ENCODE peak calls at places on chromosome 9, in seven cellular contexts. Z is Calu3, T is ascending aorta, I is dorsolateral prefrontal cortex, X is cardiac fibroblast, A is OCI-LY7, R is WERI-Rb-1. N is an unnamed sample.

GRCh38 chr9:89375181-89375760 is 57.0 kb downstream of the SECISBP2 start:
- DNase-seq in Z (no peak), T (no peak), I (no peak), X (no peak), A (peak; percentile 33), R (no peak), N (no peak)

GRCh38 chr9:132864691-132865090 is 13.4 kb downstream of the AK8 start:
- DNase-seq in Z (no peak), T (no peak), I (no peak), X (no peak), A (no peak), R (no peak), N (peak; percentile 7)

GRCh38 chr9:125612616-125613015 is 94.4 kb downstream of the MAPKAP1 start:
- DNase-seq in Z (no peak), T (no peak), I (no peak), X (no peak), A (no peak), R (no peak), N (no peak)

GRCh38 chr9:88973281-88974045 is 17.8 kb upstream of the S1PR3 start:
- DNase-seq in Z (no peak), T (peak; percentile 9), I (no peak), X (no peak), A (no peak), R (no peak), N (no peak)

GRCh38 chr9:110125763-110126351 is 82.1 kb downstream of the C9orf152 start:
- DNase-seq in Z (no peak), T (no peak), I (no peak), X (no peak), A (peak; percentile 73), R (no peak), N (no peak)

GRCh38 chr9:135961811-135962695 is 880 bp upstream of the UBAC1 start:
- DNase-seq in Z (no peak), T (no peak), I (no peak), X (no peak), A (no peak), R (no peak), N (peak; percentile 14)

GRCh38 chr9:21592063-21592338 is 109.9 kb upstream of the IFNE start:
- DNase-seq in Z (no peak), T (no peak), I (no peak), X (no peak), A (no peak), R (no peak), N (no peak)

GRCh38 chr9:124133752-124134151 is 122.2 kb downstream of the LHX2 start:
- DNase-seq in Z (peak; percentile 41), T (peak; percentile 62), I (no peak), X (peak; percentile 67), A (peak; percentile 58), R (peak; percentile 48), N (no peak)

GRCh38 chr9:69027355-69028097 is 8.0 kb upstream of the FXN start:
- DNase-seq in Z (peak; percentile 33), T (no peak), I (no peak), X (peak; percentile 68), A (peak; percentile 77), R (peak; percentile 35), N (no peak)

GRCh38 chr9:99101271-99101670 is 3.6 kb upstream of the TGFBR1 start:
- DNase-seq in Z (no peak), T (no peak), I (no peak), X (no peak), A (no peak), R (no peak), N (no peak)

GRCh38 chr9:123757960-123758359 is 172.0 kb downstream of the DENND1A start:
- DNase-seq in Z (no peak), T (no peak), I (no peak), X (no peak), A (no peak), R (no peak), N (no peak)

GRCh38 chr9:133740891-133741290 is 2.7 kb upstream of the SARDH start:
- DNase-seq in Z (no peak), T (no peak), I (peak; percentile 22), X (no peak), A (no peak), R (no peak), N (no peak)

GRCh38 chr9:98998441-98999151 is 54.9 kb downstream of the COL15A1 start:
- DNase-seq in Z (peak; percentile 77), T (peak; percentile 92), I (no peak), X (peak; percentile 93), A (peak; percentile 56), R (peak; percentile 92), N (no peak)

GRCh38 chr9:134339183-134339806 is 13.0 kb downstream of the RXRA start:
- DNase-seq in Z (no peak), T (no peak), I (no peak), X (no peak), A (no peak), R (no peak), N (no peak)

GRCh38 chr9:93820667-93821306 is 134.4 kb downstream of the BARX1 start:
- DNase-seq in Z (peak; percentile 6), T (no peak), I (no peak), X (no peak), A (no peak), R (peak; percentile 72), N (no peak)

GRCh38 chr9:84137968-84138367 is 157.4 kb downstream of the RMI1 start:
- DNase-seq in Z (no peak), T (no peak), I (no peak), X (peak; percentile 59), A (peak; percentile 2), R (peak; percentile 17), N (no peak)

GRCh38 chr9:137055385-137056364 is 1.8 kb upstream of the ENTPD2 start:
- DNase-seq in Z (peak; percentile 65), T (peak; percentile 79), I (peak; percentile 92), X (peak; percentile 33), A (no peak), R (no peak), N (no peak)

GRCh38 chr9:122810306-122810946 is 10.5 kb downstream of the OR1K1 start:
- DNase-seq in Z (peak; percentile 59), T (peak; percentile 72), I (peak; percentile 67), X (peak; percentile 82), A (peak; percentile 79), R (peak; percentile 74), N (peak; percentile 62)

GRCh38 chr9:121753802-121754654 is 102.6 kb downstream of the DAB2IP start:
- DNase-seq in Z (no peak), T (no peak), I (no peak), X (no peak), A (no peak), R (no peak), N (no peak)

GRCh38 chr9:87441251-87441650 is 56.4 kb upstream of the DAPK1 start:
- DNase-seq in Z (no peak), T (no peak), I (no peak), X (peak; percentile 36), A (no peak), R (no peak), N (no peak)

GRCh38 chr9:70105142-70105541 is 61.5 kb downstream of the MAMDC2 start:
- DNase-seq in Z (no peak), T (no peak), I (no peak), X (no peak), A (no peak), R (no peak), N (no peak)

GRCh38 chr9:68702493-68702892 is 2.5 kb upstream of the PIP5K1B start:
- DNase-seq in Z (no peak), T (no peak), I (no peak), X (peak; percentile 2), A (no peak), R (no peak), N (no peak)

GRCh38 chr9:125472562-125472925 is 210.9 kb downstream of the GAPVD1 start:
- DNase-seq in Z (no peak), T (no peak), I (no peak), X (no peak), A (no peak), R (no peak), N (no peak)

GRCh38 chr9:114591206-114591853 is 3.8 kb downstream of the ATP6V1G1 start:
- DNase-seq in Z (no peak), T (no peak), I (no peak), X (peak; percentile 44), A (no peak), R (no peak), N (no peak)

GRCh38 chr9:114588671-114589526 is 1.3 kb downstream of the ATP6V1G1 start:
- DNase-seq in Z (no peak), T (no peak), I (no peak), X (peak; percentile 43), A (peak; percentile 20), R (no peak), N (no peak)

GRCh38 chr9:114594136-114594535 is 6.6 kb downstream of the ATP6V1G1 start:
- DNase-seq in Z (no peak), T (no peak), I (no peak), X (no peak), A (no peak), R (no peak), N (no peak)

GRCh38 chr9:114590328-114590727 is 2.8 kb downstream of the ATP6V1G1 start:
- DNase-seq in Z (no peak), T (no peak), I (no peak), X (no peak), A (no peak), R (no peak), N (no peak)

GRCh38 chr9:114592356-114592755 is 4.8 kb downstream of the ATP6V1G1 start:
- DNase-seq in Z (no peak), T (no peak), I (no peak), X (peak; percentile 54), A (peak; percentile 70), R (no peak), N (no peak)
- TF ChIP-seq CTCF in Z (no peak), T (peak; percentile 16), I (peak; percentile 17), X (peak; percentile 28), A (peak; percentile 72), R (no peak), N (no peak)

GRCh38 chr9:96875460-96876142 is 21.3 kb upstream of the ZNF782 start:
- DNase-seq in Z (peak; percentile 67), T (no peak), I (peak; percentile 69), X (peak; percentile 80), A (peak; percentile 92), R (peak; percentile 98), N (peak; percentile 64)
- TF ChIP-seq CTCF in Z (peak; percentile 27), T (no peak), I (peak; percentile 5), X (peak; percentile 18), A (peak; percentile 69), R (peak; percentile 85), N (peak; percentile 46)

DNA sequence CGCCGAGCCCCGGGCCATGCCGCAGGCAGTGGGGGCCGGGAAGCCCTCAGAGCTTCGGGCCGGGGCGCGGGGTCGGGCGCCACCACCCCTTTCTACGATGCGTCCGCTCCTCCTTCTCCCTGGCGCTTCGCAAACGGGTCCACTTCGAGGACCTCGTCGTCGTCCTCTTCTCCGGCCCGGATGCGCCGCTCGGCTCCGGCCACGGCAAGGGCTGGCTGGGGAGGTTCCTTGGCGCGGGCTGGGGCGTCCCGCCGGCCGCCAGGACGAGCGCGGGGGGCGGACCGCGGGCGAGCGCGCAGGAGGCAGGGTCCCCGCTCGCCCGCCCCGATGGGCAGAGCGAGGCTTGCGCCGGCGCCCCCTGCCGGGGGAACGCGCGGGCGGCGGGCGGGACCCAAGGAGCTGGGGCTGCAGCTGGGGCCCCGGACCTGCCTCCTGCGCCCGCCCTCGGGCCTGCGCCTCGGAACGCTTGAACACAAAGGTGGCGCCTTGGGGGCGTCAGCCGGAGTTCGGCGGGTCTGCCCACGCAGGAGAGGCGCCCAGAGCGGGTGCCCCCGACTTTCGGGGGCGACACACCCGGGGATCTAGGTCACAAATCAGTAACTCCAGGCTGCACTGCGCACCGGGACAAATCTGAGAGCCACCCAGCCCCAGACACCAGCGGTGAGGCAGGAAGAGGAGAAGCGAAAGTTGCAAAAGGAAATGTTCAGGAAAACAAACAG is at the start of gene ROR2:
- DNase-seq in Z (peak; percentile 66), T (peak; percentile 68), I (no peak), X (peak; percentile 18), A (no peak), R (peak; percentile 83), N (no peak)
- TF ChIP-seq CTCF in Z (no peak), T (peak; percentile 9), I (peak; percentile 39), X (no peak), A (peak; percentile 22), R (peak; percentile 71), N (peak; percentile 56)

GRCh38 chr9:128412120-128412790 is 8.4 kb upstream of the CERCAM start:
- DNase-seq in Z (peak; percentile 61), T (no peak), I (peak; percentile 94), X (peak; percentile 37), A (peak; percentile 67), R (peak; percentile 98), N (no peak)
- TF ChIP-seq CTCF in Z (no peak), T (peak; percentile 42), I (peak; percentile 76), X (peak; percentile 68), A (peak; percentile 85), R (peak; percentile 98), N (no peak)

N was measured in LNCaP clone FGC.